ENCODE peak calls at places on chromosomes 3 and 15, in six cellular contexts. One of them, this sample, is unnamed.

GRCh38 chr15:83324799-83325198 is 40.3 kb upstream of the BNC1 start:
- ATAC-seq in upper lobe of left lung: no peak
- ATAC-seq in A549: no peak
- ATAC-seq in GM12878: no peak
- ATAC-seq in HepG2: no peak
- ATAC-seq in K562: no peak
- ATAC-seq in this sample: no peak

GRCh38 chr15:88465633-88466219 is 1.5 kb downstream of the MRPL46 start:
- ATAC-seq in A549: no peak
- ATAC-seq in upper lobe of left lung: no peak
- ATAC-seq in K562: peak
- ATAC-seq in HepG2: peak
- ATAC-seq in GM12878: no peak
- ATAC-seq in this sample: no peak

GRCh38 chr15:58467722-58468436 is 36.1 kb downstream of the LIPC start:
- ATAC-seq in HepG2: peak
- ATAC-seq in GM12878: no peak
- ATAC-seq in A549: no peak
- ATAC-seq in upper lobe of left lung: no peak
- ATAC-seq in K562: no peak
- ATAC-seq in this sample: no peak

GRCh38 chr3:43858052-43858701 is 167.4 kb downstream of the ABHD5 start:
- ATAC-seq in GM12878: no peak
- ATAC-seq in upper lobe of left lung: no peak
- ATAC-seq in HepG2: no peak
- ATAC-seq in A549: peak
- ATAC-seq in K562: no peak
- ATAC-seq in this sample: no peak

GRCh38 chr3:11274743-11275142 is 2.5 kb downstream of the ATG7 start:
- ATAC-seq in K562: no peak
- ATAC-seq in GM12878: no peak
- ATAC-seq in HepG2: no peak
- ATAC-seq in upper lobe of left lung: no peak
- ATAC-seq in A549: no peak
- ATAC-seq in this sample: no peak

GRCh38 chr15:72585659-72586058 is 68.8 kb upstream of the GOLGA6B start:
- ATAC-seq in upper lobe of left lung: no peak
- ATAC-seq in HepG2: peak
- ATAC-seq in A549: peak
- ATAC-seq in GM12878: no peak
- ATAC-seq in K562: peak
- ATAC-seq in this sample: no peak

GRCh38 chr3:73055583-73056364 is 5.7 kb upstream of the EBLN2 start:
- ATAC-seq in A549: peak
- ATAC-seq in upper lobe of left lung: no peak
- ATAC-seq in HepG2: peak
- ATAC-seq in K562: peak
- ATAC-seq in GM12878: peak
- ATAC-seq in this sample: no peak

GRCh38 chr3:51722362-51722761 is 15.5 kb downstream of the GRM2 start:
- ATAC-seq in GM12878: no peak
- ATAC-seq in K562: no peak
- ATAC-seq in upper lobe of left lung: no peak
- ATAC-seq in A549: no peak
- ATAC-seq in HepG2: no peak
- ATAC-seq in this sample: no peak

GRCh38 chr3:66010348-66011097 is 28.2 kb downstream of the MAGI1 start:
- ATAC-seq in A549: peak
- ATAC-seq in upper lobe of left lung: peak
- ATAC-seq in HepG2: peak
- ATAC-seq in K562: no peak
- ATAC-seq in GM12878: no peak
- ATAC-seq in this sample: no peak

GRCh38 chr3:58084788-58085543 is 76.7 kb downstream of the FLNB start:
- ATAC-seq in K562: peak
- ATAC-seq in HepG2: peak
- ATAC-seq in A549: no peak
- ATAC-seq in GM12878: peak
- ATAC-seq in upper lobe of left lung: no peak
- ATAC-seq in this sample: no peak

GRCh38 chr15:27871078-27871695 is 227.9 kb downstream of the OCA2 start:
- ATAC-seq in HepG2: no peak
- ATAC-seq in A549: no peak
- ATAC-seq in upper lobe of left lung: no peak
- ATAC-seq in K562: no peak
- ATAC-seq in GM12878: no peak
- ATAC-seq in this sample: no peak

GRCh38 chr3:79019137-79019923 is 748.5 kb downstream of the ROBO1 start:
- ATAC-seq in K562: peak
- ATAC-seq in GM12878: peak
- ATAC-seq in HepG2: peak
- ATAC-seq in A549: peak
- ATAC-seq in upper lobe of left lung: peak
- ATAC-seq in this sample: peak

GRCh38 chr3:111616417-111617105 is 21.4 kb upstream of the ZBED2 start:
- ATAC-seq in GM12878: peak
- ATAC-seq in upper lobe of left lung: peak
- ATAC-seq in A549: peak
- ATAC-seq in K562: no peak
- ATAC-seq in HepG2: peak
- ATAC-seq in this sample: no peak

GRCh38 chr3:49349617-49350114 is 8.5 kb downstream of the GPX1 start:
- ATAC-seq in K562: peak
- ATAC-seq in A549: no peak
- ATAC-seq in upper lobe of left lung: no peak
- ATAC-seq in HepG2: peak
- ATAC-seq in GM12878: no peak
- ATAC-seq in this sample: no peak

GRCh38 chr3:43298292-43298691 is 12.0 kb downstream of the SNRK start:
- ATAC-seq in GM12878: no peak
- ATAC-seq in K562: no peak
- ATAC-seq in A549: no peak
- ATAC-seq in HepG2: no peak
- ATAC-seq in upper lobe of left lung: no peak
- ATAC-seq in this sample: no peak

GRCh38 chr3:96172917-96173316 is 641.5 kb upstream of the EPHA6 start:
- ATAC-seq in upper lobe of left lung: no peak
- ATAC-seq in GM12878: no peak
- ATAC-seq in A549: no peak
- ATAC-seq in K562: no peak
- ATAC-seq in HepG2: no peak
- ATAC-seq in this sample: no peak

GRCh38 chr15:64571857-64572291 is 111.5 kb downstream of the ZNF609 start:
- ATAC-seq in upper lobe of left lung: peak
- ATAC-seq in A549: no peak
- ATAC-seq in HepG2: peak
- ATAC-seq in GM12878: peak
- ATAC-seq in K562: peak
- ATAC-seq in this sample: no peak

GRCh38 chr3:150620002-150620689 is 17.0 kb downstream of the SELENOT start:
- ATAC-seq in GM12878: peak
- ATAC-seq in upper lobe of left lung: no peak
- ATAC-seq in A549: no peak
- ATAC-seq in HepG2: no peak
- ATAC-seq in K562: peak
- ATAC-seq in this sample: no peak

GRCh38 chr15:91864669-91865068 is 11.2 kb downstream of the SLCO3A1 start:
- ATAC-seq in GM12878: peak
- ATAC-seq in A549: no peak
- ATAC-seq in K562: no peak
- ATAC-seq in upper lobe of left lung: no peak
- ATAC-seq in HepG2: no peak
- ATAC-seq in this sample: no peak

GRCh38 chr3:196609815-196610515 is 29.5 kb upstream of the NRROS start:
- ATAC-seq in K562: peak
- ATAC-seq in HepG2: peak
- ATAC-seq in upper lobe of left lung: peak
- ATAC-seq in A549: no peak
- ATAC-seq in GM12878: peak
- ATAC-seq in this sample: no peak

GRCh38 chr3:133377396-133377795 is 22.5 kb upstream of the BFSP2 start:
- ATAC-seq in GM12878: peak
- ATAC-seq in HepG2: peak
- ATAC-seq in K562: peak
- ATAC-seq in A549: peak
- ATAC-seq in upper lobe of left lung: peak
- ATAC-seq in this sample: no peak

GRCh38 chr15:86555114-86555513 is 475.4 kb downstream of the AGBL1 start:
- ATAC-seq in GM12878: no peak
- ATAC-seq in upper lobe of left lung: no peak
- ATAC-seq in K562: no peak
- ATAC-seq in HepG2: no peak
- ATAC-seq in A549: no peak
- ATAC-seq in this sample: no peak

GRCh38 chr3:86743233-86743632 is 247.7 kb downstream of the VGLL3 start:
- ATAC-seq in HepG2: no peak
- ATAC-seq in upper lobe of left lung: no peak
- ATAC-seq in A549: no peak
- ATAC-seq in GM12878: no peak
- ATAC-seq in K562: no peak
- ATAC-seq in this sample: no peak

GRCh38 chr3:86748015-86748414 is 242.9 kb downstream of the VGLL3 start:
- ATAC-seq in upper lobe of left lung: no peak
- ATAC-seq in HepG2: no peak
- ATAC-seq in GM12878: no peak
- ATAC-seq in K562: no peak
- ATAC-seq in A549: no peak
- ATAC-seq in this sample: no peak
- TF ChIP-seq EP300 in upper lobe of left lung: no peak
- TF ChIP-seq EP300 in HepG2: no peak
- TF ChIP-seq EP300 in GM12878: no peak
- TF ChIP-seq EP300 in K562: no peak
- TF ChIP-seq EP300 in A549: no peak
- TF ChIP-seq EP300 in this sample: no peak

GRCh38 chr15:77001966-77002365 is 7.0 kb downstream of the PSTPIP1 start:
- ATAC-seq in upper lobe of left lung: no peak
- ATAC-seq in GM12878: no peak
- ATAC-seq in A549: no peak
- ATAC-seq in K562: no peak
- ATAC-seq in HepG2: no peak
- ATAC-seq in this sample: no peak
- H3K27ac ChIP-seq in upper lobe of left lung: no peak
- H3K27ac ChIP-seq in GM12878: no peak
- H3K27ac ChIP-seq in A549: no peak
- H3K27ac ChIP-seq in K562: no peak
- H3K27ac ChIP-seq in HepG2: no peak
- H3K27ac ChIP-seq in this sample: no peak

GRCh38 chr15:99054025-99054387 is 46.4 kb upstream of the PGPEP1L start:
- ATAC-seq in upper lobe of left lung: no peak
- ATAC-seq in A549: peak
- ATAC-seq in K562: no peak
- ATAC-seq in GM12878: no peak
- ATAC-seq in HepG2: no peak
- ATAC-seq in this sample: no peak
- TF ChIP-seq EP300 in upper lobe of left lung: no peak
- TF ChIP-seq EP300 in A549: no peak
- TF ChIP-seq EP300 in K562: no peak
- TF ChIP-seq EP300 in GM12878: no peak
- TF ChIP-seq EP300 in HepG2: no peak
- TF ChIP-seq EP300 in this sample: no peak

DNA sequence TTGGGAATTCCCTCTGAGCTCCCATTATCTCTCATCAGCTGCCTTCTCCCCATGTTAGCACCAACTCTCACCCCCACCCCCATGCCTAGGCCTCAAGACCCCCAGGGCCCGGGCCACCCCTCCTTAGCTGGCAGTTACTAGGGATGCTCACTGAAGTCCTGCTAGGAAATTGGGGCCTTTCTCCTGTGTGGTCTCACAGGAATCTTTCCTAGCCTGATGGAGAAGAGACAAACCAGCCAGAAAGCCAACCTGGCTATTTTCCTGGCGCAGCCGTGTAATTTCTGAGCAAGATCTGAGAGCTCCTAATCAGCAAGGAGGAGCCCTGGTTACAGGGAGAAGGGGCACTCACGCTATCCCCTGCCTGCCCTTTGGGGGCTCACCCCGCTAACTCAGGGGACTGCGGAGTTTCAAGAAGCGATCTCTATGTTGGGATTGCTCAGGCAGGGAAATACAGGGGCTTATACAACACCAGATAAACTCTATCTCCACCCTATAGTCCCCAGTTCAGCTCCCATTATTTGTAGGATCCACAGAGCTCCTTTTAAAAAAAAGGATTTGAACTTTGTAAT is 25.1 kb downstream of the NR2F2 start:
- ATAC-seq in GM12878: no peak
- ATAC-seq in HepG2: no peak
- ATAC-seq in A549: no peak
- ATAC-seq in K562: no peak
- ATAC-seq in upper lobe of left lung: no peak
- ATAC-seq in this sample: no peak
- H3K27ac ChIP-seq in GM12878: no peak
- H3K27ac ChIP-seq in HepG2: no peak
- H3K27ac ChIP-seq in A549: no peak
- H3K27ac ChIP-seq in K562: peak
- H3K27ac ChIP-seq in upper lobe of left lung: peak
- H3K27ac ChIP-seq in this sample: peak

DNA sequence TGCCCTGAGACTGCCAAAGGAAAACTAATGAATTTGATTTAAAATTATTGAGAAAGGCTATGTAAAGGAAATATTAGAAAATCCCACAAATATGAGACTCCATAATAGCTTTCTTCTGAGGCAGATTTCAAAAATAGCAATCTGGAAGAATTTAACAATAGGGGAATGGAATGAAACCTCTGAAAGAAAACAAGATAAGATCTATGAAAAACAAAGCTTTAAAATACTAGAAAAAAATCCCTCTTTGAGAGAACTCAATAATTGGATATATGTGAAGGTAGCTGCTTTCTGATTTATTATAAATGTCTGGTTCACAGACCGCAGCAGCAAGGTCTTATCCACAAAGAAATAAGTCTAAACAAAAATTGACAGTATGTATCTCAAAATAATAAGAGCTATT is 319.5 kb upstream of the THBS1 start:
- ATAC-seq in upper lobe of left lung: no peak
- ATAC-seq in K562: no peak
- ATAC-seq in A549: no peak
- ATAC-seq in GM12878: no peak
- ATAC-seq in HepG2: no peak
- ATAC-seq in this sample: no peak
- TF ChIP-seq EP300 in upper lobe of left lung: no peak
- TF ChIP-seq EP300 in K562: no peak
- TF ChIP-seq EP300 in A549: no peak
- TF ChIP-seq EP300 in GM12878: no peak
- TF ChIP-seq EP300 in HepG2: no peak
- TF ChIP-seq EP300 in this sample: no peak

GRCh38 chr3:126982522-126983175 is at the start of gene PLXNA1:
- ATAC-seq in HepG2: peak
- ATAC-seq in GM12878: peak
- ATAC-seq in A549: peak
- ATAC-seq in K562: peak
- ATAC-seq in upper lobe of left lung: peak
- ATAC-seq in this sample: peak
- H3K27ac ChIP-seq in HepG2: peak
- H3K27ac ChIP-seq in GM12878: peak
- H3K27ac ChIP-seq in A549: peak
- H3K27ac ChIP-seq in K562: peak
- H3K27ac ChIP-seq in upper lobe of left lung: peak
- H3K27ac ChIP-seq in this sample: peak

This sample was measured in gastroesophageal sphincter.